ENCODE peak calls at places on chromosomes 4 and X, in four cellular contexts. P is IMR-90, M is pancreas, N is aorta. R is an unnamed sample.
A peak's percentile ranks its signal among the peaks of the same experiment; 100 is the strongest.

GRCh38 chrX:154477891-154478477 is 1.1 kb downstream of the LAGE3 start:
- DNase-seq in P (no peak), M (no peak), N (peak; percentile 76), R (peak; percentile 58)

GRCh38 chrX:134603806-134604700 is 54.2 kb downstream of the PLAC1 start:
- DNase-seq in P (peak; percentile 90), M (no peak), N (no peak), R (no peak)

GRCh38 chrX:20361081-20361889 is 94.6 kb upstream of the RPS6KA3 start:
- DNase-seq in P (peak; percentile 53), M (no peak), N (no peak), R (no peak)

GRCh38 chr4:20254517-20255250 is 3.0 kb downstream of the SLIT2 start:
- DNase-seq in P (peak; percentile 39), M (no peak), N (peak; percentile 80), R (peak; percentile 64)

GRCh38 chrX:136039968-136040367 is 54.7 kb downstream of the SLC9A6 start:
- DNase-seq in P (no peak), M (no peak), N (no peak), R (no peak)

GRCh38 chrX:21905209-21905735 is 35.2 kb upstream of the SMS start:
- DNase-seq in P (no peak), M (no peak), N (no peak), R (peak; percentile 39)

GRCh38 chrX:153971124-153971631 is 440 bp downstream of the HCFC1 start:
- DNase-seq in P (peak; percentile 84), M (peak; percentile 96), N (peak; percentile 98), R (peak; percentile 95)

GRCh38 chr4:114208747-114209146 is 229.3 kb upstream of the ARSJ start:
- DNase-seq in P (peak; percentile 46), M (no peak), N (no peak), R (no peak)

GRCh38 chrX:8738588-8739189 is 6.8 kb upstream of the ANOS1 start:
- DNase-seq in P (peak; percentile 29), M (no peak), N (no peak), R (peak; percentile 30)

GRCh38 chrX:48472851-48473717 is 2.9 kb upstream of the FTSJ1 start:
- DNase-seq in P (no peak), M (no peak), N (no peak), R (peak; percentile 66)

GRCh38 chr4:151407466-151408379 is 1.3 kb upstream of the FHIP1A start:
- DNase-seq in P (no peak), M (peak; percentile 63), N (peak; percentile 80), R (peak; percentile 49)
- H3K4me3 ChIP-seq in P (no peak overlapping the region), M (peak overlapping the region; percentile 33), N (peak overlapping the region; percentile 93), R (peak overlapping the region; percentile 85)

DNA sequence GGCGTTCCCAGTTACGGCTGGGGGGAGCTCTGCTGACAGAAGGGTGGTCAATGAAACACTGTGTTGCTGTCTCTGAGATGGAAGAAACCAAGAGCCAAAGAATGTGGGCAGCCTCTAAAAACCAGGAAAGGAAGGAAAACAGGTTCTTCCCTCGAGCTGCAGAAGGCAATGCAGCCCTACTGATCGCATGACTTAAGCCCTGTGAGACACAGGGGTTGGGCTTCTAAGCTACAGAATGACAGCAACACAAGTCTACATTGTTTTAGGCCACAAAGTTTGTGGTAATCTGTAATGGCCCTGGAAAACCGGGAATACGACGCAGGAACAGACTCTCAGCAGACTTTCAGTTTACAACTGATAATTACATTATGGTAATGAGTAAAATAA is 38.2 kb upstream of the MTNR1A start:
- DNase-seq in P (no peak), M (no peak), N (no peak), R (no peak)
- H3K36me3 ChIP-seq in P (peaks cover 72% of the 10 kb centered on the region), M (peaks cover 50% of the 10 kb centered on the region), N (peaks cover 11% of the 10 kb centered on the region), R (peaks cover 12% of the 10 kb centered on the region)

GRCh38 chr4:85724801-85725548 is 250.0 kb downstream of the ARHGAP24 start:
- DNase-seq in P (no peak), M (no peak), N (no peak), R (no peak)

GRCh38 chr4:85722401-85722800 is 247.5 kb downstream of the ARHGAP24 start:
- DNase-seq in P (no peak), M (no peak), N (no peak), R (no peak)

GRCh38 chr4:85725727-85726170 is 250.8 kb downstream of the ARHGAP24 start:
- DNase-seq in P (no peak), M (peak; percentile 86), N (no peak), R (no peak)

GRCh38 chr4:85720736-85721135 is 245.8 kb downstream of the ARHGAP24 start:
- DNase-seq in P (peak; percentile 23), M (no peak), N (no peak), R (no peak)

GRCh38 chr4:85722806-85723205 is 247.9 kb downstream of the ARHGAP24 start:
- DNase-seq in P (no peak), M (no peak), N (no peak), R (no peak)
- H3K4me3 ChIP-seq in P (no peak overlapping the region), M (no peak overlapping the region), N (no peak overlapping the region), R (no peak overlapping the region)

GRCh38 chr4:78296261-78296660 is 239.1 kb downstream of the FRAS1 start:
- DNase-seq in P (no peak), M (no peak), N (no peak), R (no peak)
- H3K36me3 ChIP-seq in P (no peaks in the 10 kb centered on the region), M (no peaks in the 10 kb centered on the region), N (no peaks in the 10 kb centered on the region), R (peaks cover 1% of the 10 kb centered on the region)

DNA sequence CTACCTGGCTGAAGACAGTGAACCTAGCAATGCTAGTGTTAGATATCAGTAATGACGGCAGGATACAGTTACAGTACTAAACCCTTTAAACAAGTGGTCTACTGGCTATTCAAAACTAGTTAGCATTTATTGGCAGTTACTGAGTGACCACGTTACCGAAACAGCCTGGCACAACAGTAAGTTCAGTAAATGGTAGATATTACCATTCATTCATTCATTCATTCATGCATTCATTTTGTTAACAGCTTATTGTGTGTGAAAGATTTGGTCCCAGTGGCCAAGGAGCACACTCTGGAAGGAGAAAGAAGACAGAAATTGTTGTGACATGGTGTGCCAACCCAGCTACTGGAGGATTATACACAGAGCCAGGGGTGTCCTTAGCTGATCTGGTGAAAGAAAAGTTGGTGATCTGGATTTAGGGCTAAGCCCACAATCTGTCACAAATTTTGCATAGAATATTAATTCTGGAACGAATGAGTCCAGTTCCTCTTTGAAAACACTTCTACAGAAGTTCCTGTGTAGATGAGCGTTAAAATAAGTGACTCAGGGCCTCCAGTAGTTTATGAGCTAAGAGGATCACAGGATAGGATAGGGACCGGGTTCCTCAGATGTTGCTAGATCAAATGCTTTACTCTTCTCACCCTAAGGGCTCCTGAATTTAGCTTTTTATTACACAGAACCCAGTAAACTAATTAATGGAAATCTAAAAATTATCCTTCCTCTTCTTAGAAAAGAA is 179.1 kb downstream of the CBR4 start:
- DNase-seq in P (no peak), M (no peak), N (no peak), R (no peak)
- H3K4me3 ChIP-seq in P (no peak overlapping the region), M (no peak overlapping the region), N (no peak overlapping the region), R (no peak overlapping the region)

GRCh38 chr4:30617836-30618235 is 102.3 kb upstream of the PCDH7 start:
- DNase-seq in P (no peak), M (no peak), N (no peak), R (no peak)

GRCh38 chr4:30610361-30610760 is 109.8 kb upstream of the PCDH7 start:
- DNase-seq in P (no peak), M (no peak), N (no peak), R (no peak)

GRCh38 chr4:30616943-30617646 is 103.1 kb upstream of the PCDH7 start:
- DNase-seq in P (peak; percentile 10), M (no peak), N (no peak), R (no peak)

GRCh38 chr4:30619679-30620078 is 100.5 kb upstream of the PCDH7 start:
- DNase-seq in P (no peak), M (no peak), N (no peak), R (no peak)

GRCh38 chr4:30614771-30615170 is 105.4 kb upstream of the PCDH7 start:
- DNase-seq in P (no peak), M (no peak), N (no peak), R (no peak)
- H3K36me3 ChIP-seq in P (no peaks in the 10 kb centered on the region), M (no peaks in the 10 kb centered on the region), N (no peaks in the 10 kb centered on the region), R (no peaks in the 10 kb centered on the region)

GRCh38 chr4:36277533-36277932 is 3.9 kb upstream of the DTHD1 start:
- DNase-seq in P (no peak), M (no peak), N (no peak), R (no peak)

GRCh38 chr4:36283912-36284465 is 2.6 kb downstream of the DTHD1 start:
- DNase-seq in P (no peak), M (no peak), N (no peak), R (no peak)

GRCh38 chr4:36280555-36280954 is 861 bp upstream of the DTHD1 start:
- DNase-seq in P (no peak), M (no peak), N (no peak), R (peak; percentile 16)

GRCh38 chr4:36278789-36279188 is 2.6 kb upstream of the DTHD1 start:
- DNase-seq in P (no peak), M (no peak), N (no peak), R (no peak)

DNA sequence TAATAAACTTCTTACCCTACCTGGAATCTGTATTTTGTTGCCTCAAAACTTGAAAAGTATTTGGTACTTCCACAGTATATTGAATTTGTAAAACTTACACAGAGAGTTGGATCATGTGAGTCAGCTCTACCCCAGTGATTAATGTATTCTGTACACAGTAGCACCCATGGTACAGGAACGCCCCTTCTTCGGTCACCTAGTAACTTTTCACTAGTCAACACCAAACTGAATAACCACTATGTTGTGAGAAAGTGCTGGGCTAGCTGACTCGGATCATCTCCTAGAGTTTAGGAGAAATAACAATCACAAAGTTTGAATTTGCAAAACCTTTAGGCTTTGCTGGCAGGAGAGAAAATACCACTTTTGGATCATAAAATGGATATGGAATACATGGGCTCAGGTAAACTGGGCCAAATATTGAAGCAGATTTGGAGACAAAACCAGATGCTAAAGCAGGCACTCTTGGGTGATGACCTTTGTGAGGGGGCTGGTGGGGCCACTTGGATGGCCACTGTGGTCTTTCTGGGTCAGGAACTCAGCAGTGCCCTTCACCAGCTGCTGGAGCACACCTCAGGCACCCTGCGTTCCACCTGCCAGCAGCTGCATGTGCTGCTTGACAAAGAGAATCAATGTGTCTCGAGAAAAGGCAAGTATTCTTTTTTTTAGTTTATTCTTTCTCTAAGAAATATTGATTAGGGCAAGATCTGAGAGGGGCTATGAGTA is at the start of gene DTHD1:
- DNase-seq in P (no peak), M (no peak), N (no peak), R (no peak)
- H3K4me3 ChIP-seq in P (no peak within 1 kb of the TSS), M (no peak within 1 kb of the TSS), N (no peak within 1 kb of the TSS), R (no peak within 1 kb of the TSS)